ENCODE peak calls at places on chromosomes 12 and 14, in four cellular contexts. D is Ammon's horn, A is vagina, U is NCI-H1105 treated with DMSO at 0.1 percent for 48 hours. O is an unnamed sample.

GRCh38 chr12:34297790-34298164 is 275.5 kb downstream of the ALG10 start:
- DNase-seq in D (no peak), A (no peak), U (no peak), O (no peak)

GRCh38 chr14:41609704-41610183 is 3.1 kb downstream of the LRFN5 start:
- DNase-seq in D (peak), A (no peak), U (peak), O (peak)

GRCh38 chr14:38627163-38627562 is 371.3 kb upstream of the CLEC14A start:
- DNase-seq in D (no peak), A (no peak), U (no peak), O (no peak)

GRCh38 chr14:101068293-101068957 is 164.9 kb upstream of the RTL1 start:
- DNase-seq in D (peak), A (peak), U (no peak), O (no peak)

GRCh38 chr12:62629413-62629812 is 162.8 kb downstream of the MON2 start:
- DNase-seq in D (no peak), A (no peak), U (no peak), O (no peak)

GRCh38 chr12:3551386-3551785 is 60.4 kb downstream of the PRMT8 start:
- DNase-seq in D (no peak), A (peak), U (no peak), O (no peak)

GRCh38 chr12:78035913-78036658 is 205.4 kb downstream of the NAV3 start:
- DNase-seq in D (peak), A (no peak), U (peak), O (no peak)

GRCh38 chr12:41418586-41418985 is 230.5 kb downstream of the PDZRN4 start:
- DNase-seq in D (no peak), A (no peak), U (no peak), O (no peak)

GRCh38 chr14:105491366-105492006 is 440 bp downstream of the TEDC1 start:
- DNase-seq in D (no peak), A (no peak), U (peak), O (no peak)

GRCh38 chr12:120903382-120903817 is 758 bp downstream of the SPPL3 start:
- DNase-seq in D (peak), A (no peak), U (peak), O (no peak)

GRCh38 chr14:34465069-34465859 is 3.2 kb upstream of the SPTSSA start:
- DNase-seq in D (no peak), A (no peak), U (no peak), O (no peak)

GRCh38 chr14:29163109-29163508 is 396.5 kb downstream of the FOXG1 start:
- DNase-seq in D (no peak), A (no peak), U (no peak), O (no peak)

GRCh38 chr14:89041245-89041585 is 216.8 kb downstream of the TTC8 start:
- DNase-seq in D (no peak), A (no peak), U (peak), O (no peak)

GRCh38 chr14:24662753-24663152 is 28.8 kb upstream of the GZMB start:
- DNase-seq in D (no peak), A (no peak), U (no peak), O (no peak)

GRCh38 chr14:64422753-64423152 is 34.6 kb downstream of the MTHFD1 start:
- DNase-seq in D (no peak), A (no peak), U (no peak), O (no peak)

GRCh38 chr12:103495158-103495782 is 498 bp downstream of the C12orf42 start:
- DNase-seq in D (peak), A (no peak), U (peak), O (no peak)

GRCh38 chr12:48988030-48988649 is 10.0 kb downstream of the WNT1 start:
- DNase-seq in D (peak), A (no peak), U (peak), O (no peak)

GRCh38 chr12:107931761-107932160 is 157.3 kb downstream of the ASCL4 start:
- DNase-seq in D (no peak), A (peak), U (no peak), O (no peak)

GRCh38 chr14:68444449-68445168 is 348.3 kb downstream of the ZFP36L1 start:
- DNase-seq in D (no peak), A (no peak), U (no peak), O (no peak)

GRCh38 chr14:50830044-50830931 is 674 bp downstream of the NIN start:
- DNase-seq in D (peak), A (no peak), U (peak), O (no peak)

GRCh38 chr12:29650371-29650770 is 133.4 kb downstream of the TMTC1 start:
- DNase-seq in D (no peak), A (no peak), U (no peak), O (no peak)

GRCh38 chr14:86221755-86222154 is 691.8 kb downstream of the FLRT2 start:
- DNase-seq in D (no peak), A (no peak), U (no peak), O (no peak)

GRCh38 chr14:104686624-104687517 is 2.5 kb upstream of the INF2 start:
- DNase-seq in D (peak), A (no peak), U (no peak), O (no peak)

GRCh38 chr12:32139064-32139421 is 32.4 kb downstream of the BICD1 start:
- DNase-seq in D (peak), A (no peak), U (no peak), O (no peak)

GRCh38 chr12:89348894-89349669 is 3.2 kb downstream of the DUSP6 start:
- DNase-seq in D (no peak), A (no peak), U (no peak), O (no peak)

GRCh38 chr14:65348137-65348536 is 64.4 kb upstream of the FUT8 start:
- DNase-seq in D (no peak), A (no peak), U (no peak), O (no peak)

GRCh38 chr12:70983692-70984091 is 63.2 kb upstream of the PTPRR start:
- DNase-seq in D (no peak), A (no peak), U (no peak), O (no peak)

GRCh38 chr12:58176296-58176869 is 235.0 kb downstream of the ATP23 start:
- DNase-seq in D (no peak), A (no peak), U (no peak), O (no peak)

O was measured in amniotic stem cell.